ENCODE peak calls at places on chromosomes 13 and 19, in four cellular contexts. N, L, O and K are unnamed samples. For H3K27me3, the result is how much of the 10 kb centered on the place peaks cover.

GRCh38 chr13:113460599-113460998 is 7.3 kb upstream of the ADPRHL1 start:
- DNase-seq in N (no peak), L (no peak), O (no peak), K (no peak)

GRCh38 chr19:6590458-6591319 is at the start of gene CD70:
- DNase-seq in L (peak), N (peak), O (no peak), K (no peak)

GRCh38 chr19:16328824-16329482 is 4.3 kb downstream of the KLF2 start:
- DNase-seq in N (no peak), O (no peak), L (no peak), K (no peak)

GRCh38 chr19:10655457-10656312 is 1.5 kb downstream of the ILF3 start:
- DNase-seq in L (peak), N (no peak), O (peak), K (no peak)

GRCh38 chr13:93726173-93727019 is 499.8 kb downstream of the GPC6 start:
- DNase-seq in O (no peak), L (no peak), N (no peak), K (no peak)

GRCh38 chr19:5246554-5247155 is 94.0 kb downstream of the PTPRS start:
- DNase-seq in N (no peak), O (no peak), L (no peak), K (no peak)

GRCh38 chr13:31722684-31723083 is 16.6 kb upstream of the RXFP2 start:
- DNase-seq in N (no peak), O (no peak), L (no peak), K (no peak)

GRCh38 chr13:21402586-21403307 is 56.4 kb downstream of the ZDHHC20 start:
- DNase-seq in L (no peak), N (no peak), O (no peak), K (no peak)

GRCh38 chr19:1154731-1155351 is 19.2 kb downstream of the SBNO2 start:
- DNase-seq in L (peak), N (peak), O (peak), K (peak)

GRCh38 chr19:51161266-51161665 is 19.2 kb downstream of the SIGLEC7 start:
- DNase-seq in N (no peak), O (no peak), L (no peak), K (no peak)

GRCh38 chr19:19146865-19147264 is 8.6 kb upstream of the TMEM161A start:
- DNase-seq in O (no peak), N (no peak), L (no peak), K (no peak)

GRCh38 chr13:26458196-26458734 is 99.2 kb upstream of the WASF3 start:
- DNase-seq in L (no peak), N (no peak), O (no peak), K (no peak)

GRCh38 chr13:111634410-111634809 is 314.0 kb downstream of the TEX29 start:
- DNase-seq in N (no peak), O (no peak), L (no peak), K (no peak)
- H3K27me3 ChIP-seq in N (under half), O (under half), L (under half), K (under half)

DNA sequence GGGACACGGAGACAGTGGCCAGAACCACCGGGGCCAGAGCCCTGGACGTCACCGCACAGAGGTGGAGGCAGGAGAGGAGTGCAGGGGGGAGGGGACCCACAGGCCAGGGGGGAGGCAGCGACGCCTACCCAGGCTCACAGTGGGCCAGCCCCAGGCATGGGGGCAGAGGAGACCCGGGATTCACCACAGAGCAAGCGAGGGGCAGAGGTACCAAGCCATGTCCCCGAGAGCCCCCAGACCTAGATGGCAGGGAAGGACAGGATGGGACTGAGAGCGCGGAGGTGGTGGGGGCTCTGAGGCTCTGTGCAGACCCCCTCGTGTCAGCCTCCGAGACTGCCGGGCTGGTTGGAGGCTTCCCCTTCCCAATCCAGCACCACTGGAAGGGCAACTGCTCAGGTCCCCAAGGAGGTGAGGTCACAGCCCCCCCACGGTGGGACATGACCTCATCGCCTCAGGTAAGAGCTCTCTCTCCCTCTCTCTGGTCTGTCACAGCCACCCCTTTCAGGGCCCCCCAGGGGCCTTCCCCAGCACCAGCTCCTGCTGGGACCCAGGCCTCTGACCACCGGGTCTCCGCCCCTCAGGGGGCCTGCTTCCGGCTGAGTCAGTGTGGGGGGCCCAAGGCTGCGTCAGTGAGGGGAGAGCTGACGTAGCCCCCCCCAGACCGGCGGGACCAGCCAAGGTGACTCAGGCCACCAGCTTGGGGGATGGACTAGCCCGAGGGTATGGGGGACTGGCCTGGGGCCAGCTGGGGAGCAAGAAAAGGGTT is 2.2 kb upstream of the IL11 start:
- DNase-seq in O (no peak), N (no peak), L (no peak), K (no peak)
- H3K27me3 ChIP-seq in O (under half), N (half or more), L (half or more), K (under half)

GRCh38 chr19:39257227-39257626 is 8.6 kb upstream of the IFNL4 start:
- DNase-seq in N (no peak), L (no peak), O (no peak), K (no peak)

GRCh38 chr19:39251081-39251480 is 2.4 kb upstream of the IFNL4 start:
- DNase-seq in L (no peak), O (no peak), N (no peak), K (no peak)

GRCh38 chr19:39253374-39254149 is 4.9 kb upstream of the IFNL4 start:
- DNase-seq in O (no peak), L (no peak), N (no peak), K (no peak)

GRCh38 chr19:39252458-39252857 is 3.8 kb upstream of the IFNL4 start:
- DNase-seq in N (no peak), O (no peak), L (no peak), K (no peak)

GRCh38 chr19:39254539-39255345 is 6.1 kb upstream of the IFNL4 start:
- DNase-seq in N (no peak), O (no peak), L (no peak), K (no peak)
- H3K27me3 ChIP-seq in N (under half), O (under half), L (under half), K (under half)

GRCh38 chr13:110813646-110814624 is 100.4 kb downstream of the ING1 start:
- DNase-seq in L (no peak), N (no peak), O (no peak), K (no peak)

GRCh38 chr13:110811008-110811720 is 97.7 kb downstream of the ING1 start:
- DNase-seq in O (no peak), L (no peak), N (no peak), K (peak)

GRCh38 chr13:110812869-110813645 is 99.6 kb downstream of the ING1 start:
- DNase-seq in O (no peak), N (no peak), L (no peak), K (no peak)

GRCh38 chr13:110811751-110812110 is 98.2 kb downstream of the ING1 start:
- DNase-seq in O (no peak), N (no peak), L (no peak), K (no peak)

DNA sequence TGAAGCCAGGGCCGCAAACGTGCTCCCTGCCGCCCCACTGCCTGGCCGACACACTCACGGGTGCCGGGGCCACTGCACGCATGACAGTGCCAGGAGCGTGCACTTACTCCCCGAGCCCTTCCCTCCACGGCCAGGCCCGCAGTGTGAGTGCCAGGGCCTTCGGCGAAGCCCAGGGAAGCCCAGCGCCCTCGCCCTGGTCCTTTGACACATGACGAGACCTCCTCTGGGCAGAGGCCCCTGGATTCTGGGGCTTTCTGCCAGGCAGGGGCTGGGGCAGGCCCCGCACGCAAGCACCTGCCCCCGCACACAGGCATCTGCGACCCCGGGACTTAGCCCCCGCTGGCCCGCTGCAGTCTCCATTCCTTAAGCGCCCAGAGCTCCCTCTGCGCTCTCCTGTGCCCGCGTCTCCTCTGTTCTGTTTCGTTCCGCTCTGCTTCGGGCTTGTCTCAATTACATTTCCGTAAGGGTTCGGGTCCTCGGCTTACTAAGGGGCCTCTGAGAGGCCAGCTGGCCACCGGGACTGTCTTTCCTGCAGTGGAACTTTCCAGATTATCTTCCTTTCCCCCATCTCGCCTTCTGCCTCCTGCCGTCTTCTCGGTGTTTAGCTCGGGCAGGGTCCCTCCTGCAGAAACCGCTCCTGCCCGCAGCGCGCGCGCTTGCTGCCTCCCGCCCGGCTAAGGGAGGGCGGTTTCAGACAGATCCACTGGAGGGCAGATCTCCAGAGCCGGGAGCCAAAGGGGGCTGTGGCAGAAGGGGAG is 98.8 kb downstream of the ING1 start:
- DNase-seq in L (no peak), O (no peak), N (no peak), K (no peak)
- H3K27me3 ChIP-seq in L (under half), O (under half), N (half or more), K (under half)

DNA sequence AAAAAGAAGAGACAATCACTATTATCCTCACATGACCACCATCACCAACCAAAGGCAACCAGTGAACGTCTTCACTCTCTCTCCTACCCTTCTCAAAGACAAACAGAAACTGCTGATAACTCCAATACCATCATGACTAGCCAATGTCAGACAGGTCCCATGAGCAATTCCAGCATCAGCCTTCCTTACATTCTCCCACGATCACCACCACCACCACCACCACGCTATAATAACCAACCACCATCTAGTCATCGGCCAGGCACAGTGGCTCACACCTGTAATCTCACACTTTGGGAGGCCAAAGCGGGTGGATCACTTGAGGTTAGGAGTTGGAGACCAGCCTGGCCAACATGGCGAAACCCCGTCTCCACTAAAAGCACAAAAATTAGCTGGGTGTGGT is 3.9 kb downstream of the MYO1F start:
- DNase-seq in O (no peak), N (no peak), L (no peak), K (no peak)
- H3K27me3 ChIP-seq in O (under half), N (under half), L (under half), K (under half)

GRCh38 chr13:20336761-20337160 is 104.6 kb upstream of the GJB6 start:
- DNase-seq in L (no peak), N (no peak), O (no peak), K (no peak)

GRCh38 chr13:20332361-20333096 is 100.4 kb upstream of the GJB6 start:
- DNase-seq in L (no peak), N (no peak), O (no peak), K (no peak)

GRCh38 chr13:20334309-20334708 is 102.2 kb upstream of the GJB6 start:
- DNase-seq in O (no peak), N (no peak), L (no peak), K (no peak)

GRCh38 chr13:20331419-20331818 is 99.3 kb upstream of the GJB6 start:
- DNase-seq in N (no peak), L (no peak), O (no peak), K (no peak)

GRCh38 chr13:20331949-20332348 is 99.8 kb upstream of the GJB6 start:
- DNase-seq in O (no peak), L (no peak), N (no peak), K (no peak)
- H3K27me3 ChIP-seq in O (under half), L (under half), N (under half), K (under half)

DNA sequence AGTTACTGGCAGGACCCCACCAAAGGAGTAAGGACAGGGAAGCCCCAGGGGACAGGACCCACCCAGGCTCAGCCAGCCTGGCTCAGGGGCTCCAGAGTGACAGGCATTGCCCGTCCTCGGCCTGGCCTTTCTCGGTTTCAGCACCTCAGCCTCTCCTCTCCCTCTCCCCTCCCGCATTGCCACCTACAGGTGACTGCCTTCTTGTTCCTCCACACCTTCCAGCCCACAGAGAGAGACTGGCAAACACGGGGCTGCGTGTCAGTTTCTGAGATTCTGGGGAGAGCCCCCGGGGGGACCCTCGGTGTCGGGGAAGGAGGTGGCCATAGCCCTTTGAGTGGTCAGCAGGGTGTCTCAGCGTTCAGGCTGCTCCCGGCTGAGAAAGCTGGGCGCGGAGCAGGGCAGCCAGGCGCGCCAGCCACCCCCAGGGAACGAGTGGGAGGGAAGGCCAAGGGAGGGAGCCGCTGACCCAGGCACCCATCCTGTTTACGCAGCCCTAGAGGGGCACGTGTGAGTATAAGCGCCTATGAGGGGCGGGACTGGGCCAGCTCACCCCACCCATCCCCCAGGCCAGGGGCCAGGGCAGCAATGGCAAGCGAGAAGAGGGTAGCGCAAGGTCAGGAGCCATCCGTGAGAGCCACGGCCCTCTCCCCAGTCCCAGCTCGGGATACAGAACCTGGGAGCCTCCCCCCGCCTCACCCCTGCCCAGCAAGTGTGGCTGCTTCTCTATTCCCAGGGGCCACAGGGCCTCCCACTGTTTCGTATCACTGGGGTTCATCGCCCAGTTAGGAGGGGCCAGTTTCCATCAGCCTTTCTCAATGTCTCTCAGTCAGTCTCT is 743 bp upstream of the DMKN start:
- DNase-seq in O (no peak), L (no peak), N (no peak), K (no peak)
- H3K27me3 ChIP-seq in O (under half), L (half or more), N (under half), K (under half)